ENCODE peak calls at places on chromosome 18, in five cellular contexts. U, R, Z, O and J are unnamed samples.

GRCh38 chr18:61322265-61322873 is 10.9 kb upstream of the CDH20 start:
- DNase-seq in U (peak), R (peak), Z (peak), O (peak), J (peak)

GRCh38 chr18:72675394-72675793 is 131.3 kb upstream of the CBLN2 start:
- DNase-seq in U (no peak), R (no peak), Z (peak), O (no peak), J (no peak)

GRCh38 chr18:31100598-31101147 is 1.5 kb downstream of the DSC2 start:
- DNase-seq in U (no peak), R (peak), Z (no peak), O (no peak), J (no peak)

GRCh38 chr18:41266616-41267015 is 688.4 kb upstream of the PIK3C3 start:
- DNase-seq in U (no peak), R (no peak), Z (no peak), O (no peak), J (no peak)

GRCh38 chr18:9827856-9828793 is 57.6 kb upstream of the TXNDC2 start:
- DNase-seq in U (no peak), R (peak), Z (peak), O (no peak), J (no peak)

GRCh38 chr18:13455960-13456471 is 237.5 kb downstream of the LDLRAD4 start:
- DNase-seq in U (no peak), R (no peak), Z (no peak), O (no peak), J (peak)

GRCh38 chr18:8537400-8537799 is 71.8 kb upstream of the RAB12 start:
- DNase-seq in U (no peak), R (no peak), Z (no peak), O (no peak), J (no peak)

GRCh38 chr18:75483662-75484061 is 56.2 kb upstream of the SMIM21 start:
- DNase-seq in U (no peak), R (no peak), Z (no peak), O (no peak), J (no peak)

GRCh38 chr18:1539276-1539675 is 634.6 kb downstream of the ADCYAP1 start:
- DNase-seq in U (no peak), R (no peak), Z (no peak), O (no peak), J (no peak)

GRCh38 chr18:8501044-8501443 is 108.2 kb upstream of the RAB12 start:
- DNase-seq in U (no peak), R (no peak), Z (no peak), O (no peak), J (no peak)

GRCh38 chr18:34942975-34943374 is 98.2 kb upstream of the MAPRE2 start:
- DNase-seq in U (no peak), R (peak), Z (no peak), O (no peak), J (no peak)

GRCh38 chr18:44396550-44396949 is 284.1 kb upstream of the SETBP1 start:
- DNase-seq in U (no peak), R (no peak), Z (no peak), O (no peak), J (no peak)

GRCh38 chr18:62334110-62334509 is 9.0 kb downstream of the TNFRSF11A start:
- DNase-seq in U (no peak), R (peak), Z (peak), O (no peak), J (no peak)

GRCh38 chr18:23599809-23600208 is 13.5 kb upstream of the NPC1 start:
- DNase-seq in U (no peak), R (no peak), Z (no peak), O (no peak), J (no peak)

GRCh38 chr18:45690975-45691815 is 32.8 kb upstream of the SLC14A1 start:
- DNase-seq in U (peak), R (peak), Z (peak), O (peak), J (peak)

GRCh38 chr18:58362027-58362575 is 266.8 kb downstream of the ALPK2 start:
- DNase-seq in U (no peak), R (no peak), Z (peak), O (no peak), J (no peak)

GRCh38 chr18:55346387-55346786 is 241.6 kb downstream of the TCF4 start:
- DNase-seq in U (no peak), R (no peak), Z (no peak), O (no peak), J (no peak)

GRCh38 chr18:22637787-22638186 is 220.1 kb upstream of the CTAGE1 start:
- DNase-seq in U (no peak), R (no peak), Z (peak), O (no peak), J (no peak)

GRCh38 chr18:74334242-74334893 is 18.7 kb downstream of the C18orf63 start:
- DNase-seq in U (no peak), R (no peak), Z (no peak), O (no peak), J (no peak)

GRCh38 chr18:60966876-60967275 is 366.4 kb upstream of the CDH20 start:
- DNase-seq in U (no peak), R (no peak), Z (no peak), O (no peak), J (no peak)

GRCh38 chr18:28125051-28125450 is 51.9 kb downstream of the CDH2 start:
- DNase-seq in U (no peak), R (no peak), Z (no peak), O (no peak), J (no peak)

GRCh38 chr18:26685438-26686173 is 137.3 kb upstream of the KCTD1 start:
- DNase-seq in U (no peak), R (no peak), Z (no peak), O (no peak), J (no peak)

GRCh38 chr18:5512191-5512590 is 31.6 kb downstream of the EPB41L3 start:
- DNase-seq in U (no peak), R (no peak), Z (no peak), O (no peak), J (no peak)

GRCh38 chr18:46051731-46052461 is 20.2 kb downstream of the PSTPIP2 start:
- DNase-seq in U (no peak), R (no peak), Z (peak), O (no peak), J (no peak)